ENCODE peak calls at places on chromosomes 2 and 18, in four cellular contexts. R is IMR-90, L is H1, V is H9. S is an unnamed sample.

GRCh38 chr2:7572460-7572859 is 655.2 kb downstream of the RNF144A start:
- DNase-seq in R (no peak), L (no peak), V (no peak), S (no peak)

GRCh38 chr2:1515986-1516797 is 102.9 kb downstream of the TPO start:
- DNase-seq in R (no peak), L (no peak), V (no peak), S (no peak)

GRCh38 chr2:99727199-99727598 is 237.4 kb upstream of the REV1 start:
- DNase-seq in R (peak; percentile 13), L (no peak), V (no peak), S (no peak)

GRCh38 chr2:15812187-15812830 is 128.0 kb upstream of the MYCN start:
- DNase-seq in R (no peak), L (no peak), V (no peak), S (peak; percentile 40)

GRCh38 chr18:48050176-48050575 is 119.7 kb upstream of the SMAD2 start:
- DNase-seq in R (no peak), L (no peak), V (no peak), S (no peak)

GRCh38 chr2:192126912-192127311 is 67.8 kb downstream of the TMEFF2 start:
- DNase-seq in R (no peak), L (no peak), V (no peak), S (no peak)

GRCh38 chr18:28511421-28511821 is 334.5 kb upstream of the CDH2 start:
- DNase-seq in R (peak; percentile 2), L (no peak), V (no peak), S (peak; percentile 21)

GRCh38 chr18:59060540-59060939 is 79.1 kb upstream of the SEC11C start:
- DNase-seq in R (no peak), L (no peak), V (no peak), S (no peak)

GRCh38 chr18:5268874-5269273 is 26.7 kb downstream of the ZBTB14 start:
- DNase-seq in R (no peak), L (no peak), V (no peak), S (no peak)

GRCh38 chr2:56185582-56186046 is 1.8 kb downstream of the CCDC85A start:
- DNase-seq in R (no peak), L (peak; percentile 64), V (peak; percentile 69), S (peak; percentile 70)

GRCh38 chr2:232628466-232629200 is 4.8 kb upstream of the EFHD1 start:
- DNase-seq in R (no peak), L (no peak), V (no peak), S (no peak)

DNA sequence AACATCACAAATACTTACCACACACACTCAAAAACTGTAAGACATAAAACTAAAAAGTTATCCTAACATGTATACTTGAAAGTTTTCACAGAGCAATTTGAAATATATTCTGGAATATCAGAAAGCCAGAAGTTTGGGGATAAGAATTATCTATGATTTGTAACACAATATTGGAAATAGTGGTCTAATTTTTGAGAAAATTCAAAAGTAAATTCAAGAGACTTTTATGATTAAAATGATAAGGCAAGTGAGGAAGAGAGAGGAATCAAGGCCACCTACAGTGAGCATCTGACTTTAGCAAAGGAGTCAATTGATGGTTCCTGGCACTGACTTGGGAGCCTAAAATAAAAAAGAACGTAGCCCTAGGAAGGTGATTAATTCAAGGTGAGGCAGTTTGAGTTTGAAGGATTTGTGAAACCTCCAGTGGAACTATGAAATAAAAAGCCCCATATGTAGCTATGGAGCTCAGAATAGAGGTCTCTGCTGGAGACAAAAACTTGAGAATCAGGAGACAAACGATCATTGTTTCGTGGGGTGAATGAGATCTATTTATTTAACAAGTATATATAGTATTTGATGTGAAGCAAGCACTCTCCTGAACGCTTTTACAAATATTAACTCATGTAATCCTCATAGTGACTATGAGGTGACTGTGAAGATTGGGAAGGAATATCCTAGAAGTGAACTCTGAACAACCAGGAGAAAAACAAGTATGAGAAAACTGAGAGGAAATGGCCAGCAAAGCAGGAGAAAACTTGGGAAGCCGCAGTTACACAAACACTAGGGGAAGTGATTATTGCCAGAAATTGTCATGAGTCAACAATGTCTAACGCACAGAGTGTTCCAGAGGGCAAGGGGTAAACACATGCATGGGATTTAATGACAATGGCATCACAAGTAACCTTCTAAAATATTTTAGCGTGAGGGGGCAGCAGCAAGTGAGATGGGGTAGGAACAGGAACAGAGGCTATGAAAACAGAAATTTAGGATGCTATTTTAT is 12.8 kb downstream of the TFPI start:
- DNase-seq in R (peak; percentile 94), L (no peak), V (no peak), S (no peak)
- H3K56ac ChIP-seq in R (peak overlapping the region; percentile 63), L (no peak overlapping the region), V (no peak overlapping the region), S (no peak overlapping the region)

GRCh38 chr18:36175481-36175880 is 11.8 kb upstream of the MOCOS start:
- DNase-seq in R (no peak), L (no peak), V (no peak), S (no peak)
- H3K56ac ChIP-seq in R (no peak overlapping the region), L (no peak overlapping the region), V (no peak overlapping the region), S (no peak overlapping the region)

DNA sequence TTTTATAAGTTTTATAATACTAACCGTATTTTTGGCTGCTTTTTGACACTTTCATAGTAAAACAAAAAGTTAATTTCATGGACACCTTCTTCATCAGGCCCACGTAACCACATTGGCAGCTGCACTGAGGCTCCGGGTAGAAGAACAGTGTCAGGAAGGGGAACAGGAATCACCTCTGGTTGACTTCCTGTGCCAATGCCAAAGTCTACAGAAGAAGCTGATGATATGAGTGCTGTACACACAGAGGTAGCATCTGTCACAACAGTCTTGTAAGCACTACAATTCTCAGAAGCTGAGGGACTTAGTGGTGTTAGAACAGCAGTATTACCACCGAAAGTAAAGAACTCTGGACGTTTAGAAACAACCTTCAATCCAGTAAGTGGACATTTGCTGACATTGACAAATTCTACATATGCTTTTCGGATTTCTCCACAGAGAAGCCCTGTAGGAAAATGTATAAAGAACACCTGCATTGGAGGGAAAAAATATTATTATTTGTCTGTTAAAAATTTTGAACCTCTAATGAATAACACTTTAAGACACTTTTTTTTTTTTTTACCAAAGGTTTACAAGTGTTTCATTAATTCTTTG is 85.3 kb downstream of the TRAPPC8 start:
- DNase-seq in R (no peak), L (no peak), V (no peak), S (no peak)
- H3K56ac ChIP-seq in R (no peak overlapping the region), L (no peak overlapping the region), V (no peak overlapping the region), S (no peak overlapping the region)

DNA sequence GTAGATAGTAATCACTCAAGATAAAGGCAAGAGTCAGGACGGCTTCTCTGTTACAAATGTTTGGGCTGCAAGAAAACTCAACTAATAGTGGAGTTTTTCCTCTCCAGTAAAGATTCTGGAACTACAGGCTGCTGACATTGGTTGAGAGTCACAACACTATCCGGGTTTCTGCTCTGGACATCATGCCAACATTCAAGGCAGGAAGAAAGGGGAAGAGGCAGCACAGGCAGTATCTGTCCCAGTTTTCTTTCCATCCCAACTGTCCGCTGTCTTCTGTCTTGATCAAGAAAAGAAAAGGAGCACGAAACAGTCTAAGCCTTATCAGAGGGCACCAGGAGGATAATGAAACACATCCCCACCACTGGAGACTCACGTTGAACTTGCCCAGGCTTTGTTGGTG is 132.1 kb downstream of the MAIP1 start:
- DNase-seq in R (no peak), L (no peak), V (no peak), S (no peak)
- H3K56ac ChIP-seq in R (no peak overlapping the region), L (no peak overlapping the region), V (no peak overlapping the region), S (no peak overlapping the region)

GRCh38 chr18:54585743-54586142 is 5.3 kb upstream of the DYNAP start:
- DNase-seq in R (no peak), L (no peak), V (no peak), S (no peak)
- H3K56ac ChIP-seq in R (no peak overlapping the region), L (no peak overlapping the region), V (no peak overlapping the region), S (no peak overlapping the region)

GRCh38 chr2:203650860-203651613 is 55.4 kb upstream of the CD28 start:
- DNase-seq in R (peak; percentile 54), L (no peak), V (no peak), S (peak; percentile 73)
- H3K56ac ChIP-seq in R (no peak overlapping the region), L (no peak overlapping the region), V (no peak overlapping the region), S (no peak overlapping the region)

GRCh38 chr2:179107737-179108136 is 57.8 kb upstream of the CCDC141 start:
- DNase-seq in R (peak; percentile 46), L (no peak), V (no peak), S (no peak)

GRCh38 chr2:179104736-179105135 is 54.8 kb upstream of the CCDC141 start:
- DNase-seq in R (peak; percentile 78), L (no peak), V (no peak), S (no peak)

GRCh38 chr2:179107179-179107541 is 57.2 kb upstream of the CCDC141 start:
- DNase-seq in R (no peak), L (no peak), V (no peak), S (no peak)

GRCh38 chr2:179106342-179107178 is 56.6 kb upstream of the CCDC141 start:
- DNase-seq in R (peak; percentile 94), L (no peak), V (no peak), S (peak; percentile 8)
- H3K56ac ChIP-seq in R (no peak overlapping the region), L (no peak overlapping the region), V (no peak overlapping the region), S (no peak overlapping the region)